ENCODE peak calls at places on chromosomes 7 and 10, in six cellular contexts. I, Z, M, D, T and L are unnamed samples.

GRCh38 chr10:118807512-118808305 is 52.9 kb upstream of the CACUL1 start:
- DNase-seq in I (no peak), Z (no peak), M (no peak), D (no peak), T (no peak), L (no peak)

GRCh38 chr7:33886100-33886623 is 19.2 kb upstream of the BMPER start:
- DNase-seq in I (no peak), Z (no peak), M (peak; percentile 95), D (no peak), T (no peak), L (peak; percentile 70)

GRCh38 chr10:131802991-131803390 is 97.8 kb upstream of the PPP2R2D start:
- DNase-seq in I (no peak), Z (no peak), M (peak; percentile 30), D (no peak), T (no peak), L (no peak)

GRCh38 chr10:76582536-76582935 is 1055.1 kb downstream of the KCNMA1 start:
- DNase-seq in I (no peak), Z (no peak), M (peak; percentile 22), D (no peak), T (no peak), L (peak; percentile 28)

GRCh38 chr7:105013818-105014724 is at the start of gene KMT2E:
- DNase-seq in I (peak; percentile 92), Z (peak; percentile 93), M (peak; percentile 97), D (peak; percentile 92), T (peak; percentile 91), L (peak; percentile 94)

GRCh38 chr7:101650579-101651081 is 21.5 kb upstream of the MYL10 start:
- DNase-seq in I (peak; percentile 62), Z (no peak), M (no peak), D (no peak), T (no peak), L (no peak)

GRCh38 chr10:94183666-94184264 is 179.0 kb downstream of the NOC3L start:
- DNase-seq in I (no peak), Z (no peak), M (no peak), D (peak; percentile 35), T (no peak), L (peak; percentile 85)

GRCh38 chr10:89942217-89942616 is 240.8 kb downstream of the KIF20B start:
- DNase-seq in I (no peak), Z (no peak), M (no peak), D (no peak), T (no peak), L (no peak)

GRCh38 chr7:84088669-84089278 is 105.8 kb downstream of the SEMA3A start:
- DNase-seq in I (no peak), Z (no peak), M (no peak), D (no peak), T (no peak), L (peak; percentile 68)

GRCh38 chr10:101902032-101902799 is 58.6 kb upstream of the KCNIP2 start:
- DNase-seq in I (no peak), Z (no peak), M (peak; percentile 71), D (no peak), T (no peak), L (no peak)

GRCh38 chr10:112004075-112004474 is 179.5 kb downstream of the GPAM start:
- DNase-seq in I (no peak), Z (no peak), M (peak; percentile 55), D (no peak), T (no peak), L (no peak)

GRCh38 chr10:96637709-96638108 is 50.9 kb upstream of the TM9SF3 start:
- DNase-seq in I (no peak), Z (no peak), M (no peak), D (no peak), T (no peak), L (no peak)

GRCh38 chr10:108465871-108466641 is 1301.5 kb upstream of the SORCS1 start:
- DNase-seq in I (no peak), Z (no peak), M (peak; percentile 83), D (no peak), T (peak; percentile 30), L (no peak)

GRCh38 chr7:46189255-46189790 is 268.3 kb upstream of the IGFBP3 start:
- DNase-seq in I (no peak), Z (no peak), M (no peak), D (no peak), T (no peak), L (peak; percentile 54)

GRCh38 chr7:2757904-2758672 is 70.1 kb downstream of the AMZ1 start:
- DNase-seq in I (no peak), Z (peak; percentile 42), M (no peak), D (peak; percentile 60), T (peak; percentile 45), L (peak; percentile 98)

GRCh38 chr7:92246363-92247101 is 758 bp downstream of the ANKIB1 start:
- DNase-seq in I (peak; percentile 44), Z (peak; percentile 19), M (peak; percentile 88), D (no peak), T (peak; percentile 44), L (peak; percentile 43)

GRCh38 chr10:131785121-131785460 is 115.7 kb upstream of the PPP2R2D start:
- DNase-seq in I (no peak), Z (no peak), M (peak; percentile 39), D (no peak), T (no peak), L (no peak)

GRCh38 chr10:97539523-97540200 is 32.9 kb upstream of the ANKRD2 start:
- DNase-seq in I (no peak), Z (peak; percentile 61), M (peak; percentile 84), D (peak; percentile 24), T (no peak), L (no peak)

GRCh38 chr7:77226357-77226839 is 26.8 kb upstream of the FGL2 start:
- DNase-seq in I (no peak), Z (no peak), M (no peak), D (no peak), T (no peak), L (no peak)

GRCh38 chr7:120089968-120090367 is 183.0 kb upstream of the KCND2 start:
- DNase-seq in I (no peak), Z (no peak), M (peak; percentile 47), D (no peak), T (no peak), L (no peak)

GRCh38 chr7:22564511-22565045 is 64.6 kb upstream of the STEAP1B start:
- DNase-seq in I (no peak), Z (no peak), M (no peak), D (no peak), T (no peak), L (peak; percentile 74)

GRCh38 chr7:77326131-77326530 is 90.0 kb downstream of the GSAP start:
- DNase-seq in I (no peak), Z (no peak), M (no peak), D (no peak), T (no peak), L (no peak)

GRCh38 chr7:158926348-158926747 is 70.0 kb downstream of the DYNC2I1 start:
- DNase-seq in I (no peak), Z (no peak), M (no peak), D (no peak), T (no peak), L (no peak)

GRCh38 chr10:29849886-29850285 is 209.5 kb downstream of the JCAD start:
- DNase-seq in I (no peak), Z (no peak), M (no peak), D (no peak), T (no peak), L (no peak)
- H3K4me3 ChIP-seq in I (no peak overlapping the region), Z (no peak overlapping the region), M (no peak overlapping the region), D (no peak overlapping the region), T (no peak overlapping the region), L (peak overlapping the region; percentile 26)

GRCh38 chr10:62231371-62231770 is 37.3 kb downstream of the RTKN2 start:
- DNase-seq in I (no peak), Z (no peak), M (no peak), D (no peak), T (no peak), L (no peak)
- H3K4me3 ChIP-seq in I (no peak overlapping the region), Z (no peak overlapping the region), M (no peak overlapping the region), D (no peak overlapping the region), T (no peak overlapping the region), L (no peak overlapping the region)

GRCh38 chr10:78212134-78212785 is 178.6 kb downstream of the RPS24 start:
- DNase-seq in I (no peak), Z (peak; percentile 65), M (no peak), D (no peak), T (no peak), L (no peak)

GRCh38 chr10:78214931-78215330 is 181.3 kb downstream of the RPS24 start:
- DNase-seq in I (no peak), Z (no peak), M (no peak), D (no peak), T (no peak), L (no peak)

GRCh38 chr10:78218833-78219490 is 185.3 kb downstream of the RPS24 start:
- DNase-seq in I (no peak), Z (no peak), M (no peak), D (no peak), T (no peak), L (no peak)

GRCh38 chr10:78212786-78213175 is 179.1 kb downstream of the RPS24 start:
- DNase-seq in I (no peak), Z (no peak), M (no peak), D (no peak), T (no peak), L (no peak)

DNA sequence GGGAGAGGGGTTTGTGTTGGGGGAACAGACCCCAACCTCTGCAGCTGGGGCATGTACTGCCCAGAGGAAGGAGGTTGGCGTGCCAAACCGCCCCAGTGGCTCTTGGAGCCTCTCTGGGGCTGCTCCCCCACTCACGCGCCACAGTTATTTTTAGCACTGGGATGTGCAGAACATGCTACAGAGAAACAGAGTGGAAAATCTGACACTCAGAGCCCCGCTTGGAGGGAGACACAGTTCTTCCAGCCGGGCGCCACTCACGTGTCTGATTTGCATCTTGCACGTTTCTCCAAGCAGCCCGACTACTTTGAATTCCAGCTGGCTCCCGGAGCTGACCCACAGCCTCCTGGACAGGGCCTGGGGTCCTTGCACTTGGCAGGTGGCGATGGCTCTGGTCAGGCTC is 182.0 kb downstream of the RPS24 start:
- DNase-seq in I (no peak), Z (peak; percentile 83), M (no peak), D (no peak), T (peak; percentile 56), L (no peak)
- H3K4me3 ChIP-seq in I (no peak overlapping the region), Z (no peak overlapping the region), M (no peak overlapping the region), D (no peak overlapping the region), T (no peak overlapping the region), L (no peak overlapping the region)

GRCh38 chr7:108455524-108455832 is 758 bp downstream of the NRCAM start:
- DNase-seq in I (no peak), Z (no peak), M (no peak), D (no peak), T (no peak), L (peak; percentile 16)

GRCh38 chr7:108453320-108453719 is 2.9 kb downstream of the NRCAM start:
- DNase-seq in I (no peak), Z (no peak), M (no peak), D (no peak), T (no peak), L (no peak)

GRCh38 chr7:108452707-108453106 is 3.5 kb downstream of the NRCAM start:
- DNase-seq in I (peak; percentile 45), Z (no peak), M (no peak), D (no peak), T (no peak), L (no peak)

GRCh38 chr7:108454674-108455523 is 1.3 kb downstream of the NRCAM start:
- DNase-seq in I (no peak), Z (no peak), M (peak; percentile 81), D (peak; percentile 39), T (no peak), L (no peak)

DNA sequence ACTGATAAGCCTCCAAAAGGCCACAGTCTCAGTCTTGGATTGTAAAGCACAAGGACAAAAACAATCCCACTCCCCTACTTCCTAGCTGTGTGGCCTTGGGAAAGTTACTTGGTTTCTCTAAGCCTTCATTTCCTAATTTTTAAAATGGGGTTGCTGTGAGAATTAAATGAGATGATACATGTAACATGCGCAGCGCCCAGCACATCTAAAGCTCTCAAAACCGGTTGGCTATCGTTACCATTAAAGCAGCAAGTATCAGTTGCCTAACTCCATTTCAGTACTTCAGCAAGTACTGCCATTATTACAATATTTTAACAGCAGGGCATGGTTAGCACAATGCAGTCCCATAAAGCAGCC is 1.9 kb downstream of the NRCAM start:
- DNase-seq in I (no peak), Z (no peak), M (no peak), D (no peak), T (no peak), L (no peak)
- H3K4me3 ChIP-seq in I (no peak overlapping the region), Z (no peak overlapping the region), M (peak overlapping the region; percentile 82), D (peak overlapping the region; percentile 76), T (no peak overlapping the region), L (no peak overlapping the region)